ENCODE peak calls at places on chromosome 20, in four cellular contexts. E is bronchial epithelial cell; O is trophoblast cell; U is CD8-positive, alpha-beta T cell. A is an unnamed sample.

GRCh38 chr20:46683939-46684750 is 5.1 kb downstream of the TP53RK start:
- DNase-seq in E (peak), O (peak), U (no peak), A (no peak)

GRCh38 chr20:5312518-5312917 is 4.2 kb downstream of the PROKR2 start:
- DNase-seq in E (no peak), O (no peak), U (no peak), A (no peak)

GRCh38 chr20:40416274-40416673 is 272.8 kb downstream of the MAFB start:
- DNase-seq in E (peak), O (peak), U (no peak), A (peak)

GRCh38 chr20:33392016-33392415 is 9.3 kb downstream of the CDK5RAP1 start:
- DNase-seq in E (no peak), O (no peak), U (no peak), A (no peak)

GRCh38 chr20:5557123-5557522 is 193.1 kb upstream of the SHLD1 start:
- DNase-seq in E (peak), O (peak), U (peak), A (peak)

GRCh38 chr20:45993197-45993951 is 15.3 kb upstream of the MMP9 start:
- DNase-seq in E (peak), O (peak), U (no peak), A (no peak)

GRCh38 chr20:48638546-48638945 is 189.3 kb downstream of the PREX1 start:
- DNase-seq in E (no peak), O (peak), U (no peak), A (no peak)

GRCh38 chr20:24696396-24696795 is 227.0 kb downstream of the SYNDIG1 start:
- DNase-seq in E (no peak), O (no peak), U (no peak), A (no peak)

DNA sequence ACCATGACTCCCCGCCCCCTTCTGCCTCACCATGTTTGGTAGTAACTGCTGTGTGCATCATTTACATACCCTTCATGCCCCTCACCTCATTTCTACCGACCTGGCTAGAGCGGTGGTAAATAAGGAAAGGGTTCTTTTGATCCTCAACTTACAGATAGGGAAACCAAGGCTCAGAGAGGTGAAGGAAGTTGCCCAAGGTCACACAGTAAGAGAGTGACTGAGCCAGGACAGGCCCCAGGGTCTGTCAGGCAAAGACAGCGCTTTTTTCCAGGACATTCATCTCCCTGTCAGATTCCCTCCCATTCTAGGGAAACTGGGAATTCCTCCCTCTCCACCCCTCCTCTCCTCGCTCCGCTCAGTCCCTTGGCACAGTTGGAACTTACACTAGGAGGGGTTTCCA is 1.9 kb downstream of the VSTM2L start:
- DNase-seq in E (no peak), O (no peak), U (no peak), A (no peak)
- H3K4me3 ChIP-seq in E (no peak), O (no peak), U (no peak), A (no peak)

GRCh38 chr20:1389703-1390385 is 3.0 kb downstream of the FKBP1A start:
- DNase-seq in E (peak), O (peak), U (no peak), A (no peak)
- H3K4me3 ChIP-seq in E (no peak), O (no peak), U (no peak), A (no peak)

GRCh38 chr20:35174458-35175216 is 2.8 kb downstream of the PROCR start:
- DNase-seq in E (no peak), O (peak), U (no peak), A (peak)
- H3K4me3 ChIP-seq in E (no peak), O (no peak), U (no peak), A (no peak)

GRCh38 chr20:19785173-19785799 is 27.2 kb downstream of the RIN2 start:
- DNase-seq in E (no peak), O (peak), U (no peak), A (no peak)
- H3K4me3 ChIP-seq in E (no peak), O (no peak), U (no peak), A (no peak)

GRCh38 chr20:297098-297924 is at the start of gene ZCCHC3:
- DNase-seq in E (peak), O (peak), U (peak), A (peak)

GRCh38 chr20:297925-298754 is 770 bp downstream of the ZCCHC3 start:
- DNase-seq in E (peak), O (peak), U (peak), A (peak)

GRCh38 chr20:301886-302848 is 4.8 kb downstream of the ZCCHC3 start:
- DNase-seq in E (no peak), O (peak), U (no peak), A (no peak)

GRCh38 chr20:298755-299391 is 1.5 kb downstream of the ZCCHC3 start:
- DNase-seq in E (no peak), O (no peak), U (no peak), A (no peak)

DNA sequence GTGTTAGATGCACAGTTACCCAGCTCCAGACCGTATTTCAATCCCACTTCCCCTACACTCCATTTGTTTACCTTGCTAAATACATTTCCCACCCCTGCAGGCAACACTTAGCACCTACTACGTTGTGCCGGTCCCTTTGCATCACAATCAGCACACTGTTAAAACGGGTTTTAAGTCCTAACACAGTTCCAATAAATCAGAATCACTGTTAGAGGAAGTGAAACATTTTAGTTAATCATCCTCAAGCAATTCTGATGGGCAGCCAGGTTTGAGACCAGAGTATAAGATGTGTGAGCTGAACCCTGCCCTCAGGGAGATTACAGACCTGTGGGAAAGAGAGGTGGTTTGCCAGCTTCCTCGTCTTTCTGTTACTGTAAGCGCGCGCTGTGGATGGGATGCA is 3.0 kb downstream of the ZCCHC3 start:
- DNase-seq in E (no peak), O (no peak), U (no peak), A (no peak)
- H3K4me3 ChIP-seq in E (no peak), O (no peak), U (no peak), A (no peak)

GRCh38 chr20:31475472-31476312 is 604 bp downstream of the REM1 start:
- DNase-seq in E (no peak), O (no peak), U (no peak), A (no peak)
- H3K4me3 ChIP-seq in E (no peak), O (no peak), U (no peak), A (no peak)

GRCh38 chr20:37524859-37525708 is 2.6 kb downstream of the BLCAP start:
- DNase-seq in E (peak), O (no peak), U (no peak), A (no peak)
- H3K4me3 ChIP-seq in E (no peak), O (no peak), U (no peak), A (no peak)

DNA sequence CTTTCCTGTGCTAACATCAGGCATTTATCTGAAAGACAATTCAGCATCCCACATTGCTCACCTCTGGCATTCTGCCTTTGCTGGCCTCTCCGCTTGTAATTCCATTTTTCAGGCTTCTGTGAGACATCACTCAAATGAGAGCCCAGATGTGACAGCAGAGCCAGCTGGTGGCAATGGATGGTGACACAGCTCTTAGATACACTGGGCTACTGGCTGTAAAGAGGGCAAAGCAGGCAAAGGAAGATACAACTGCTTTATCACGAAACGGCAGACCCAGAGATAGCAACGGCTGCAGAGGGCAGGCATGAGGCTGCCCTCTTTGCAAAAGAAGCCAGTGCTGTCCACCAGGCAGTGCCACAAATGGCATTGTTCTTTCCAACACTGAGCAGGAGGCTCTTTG is 329.8 kb downstream of the KIF16B start:
- DNase-seq in E (no peak), O (no peak), U (no peak), A (no peak)
- H3K4me3 ChIP-seq in E (no peak), O (no peak), U (no peak), A (no peak)